ENCODE peak calls at places on chromosome 18, in seven cellular contexts. V, T, E, O, K, J and C are unnamed samples.

GRCh38 chr18:22974707-22975106 is 41.6 kb downstream of the RBBP8 start:
- DNase-seq in V (no peak), T (no peak), E (no peak), O (no peak), K (no peak), J (no peak), C (no peak)

GRCh38 chr18:32548688-32549087 is 78.0 kb upstream of the GAREM1 start:
- DNase-seq in V (no peak), T (no peak), E (peak; percentile 89), O (no peak), K (no peak), J (no peak), C (no peak)

GRCh38 chr18:36622610-36623009 is 206.2 kb downstream of the TPGS2 start:
- DNase-seq in V (no peak), T (no peak), E (no peak), O (no peak), K (no peak), J (no peak), C (no peak)

GRCh38 chr18:71249791-71250190 is 960.9 kb downstream of the SOCS6 start:
- DNase-seq in V (no peak), T (no peak), E (no peak), O (no peak), K (no peak), J (no peak), C (no peak)

GRCh38 chr18:48975817-48976649 is 25.3 kb upstream of the SMAD7 start:
- DNase-seq in V (no peak), T (peak; percentile 29), E (peak; percentile 90), O (peak; percentile 53), K (peak; percentile 80), J (peak; percentile 62), C (peak; percentile 8)

GRCh38 chr18:48719988-48720654 is 181.3 kb downstream of the CTIF start:
- DNase-seq in V (no peak), T (no peak), E (peak; percentile 54), O (no peak), K (no peak), J (no peak), C (no peak)

GRCh38 chr18:54881229-54881753 is 53.0 kb downstream of the RAB27B start:
- DNase-seq in V (no peak), T (no peak), E (no peak), O (no peak), K (no peak), J (no peak), C (no peak)

GRCh38 chr18:76363451-76364120 is 131.5 kb downstream of the ZNF516 start:
- DNase-seq in V (peak; percentile 43), T (no peak), E (no peak), O (peak; percentile 76), K (peak; percentile 13), J (no peak), C (no peak)

GRCh38 chr18:63317556-63317946 is 2.0 kb downstream of the BCL2 start:
- DNase-seq in V (no peak), T (no peak), E (no peak), O (no peak), K (no peak), J (no peak), C (no peak)

GRCh38 chr18:24138884-24139616 is at the start of gene CABYR:
- DNase-seq in V (peak; percentile 83), T (peak; percentile 40), E (peak; percentile 98), O (peak; percentile 77), K (peak; percentile 64), J (peak; percentile 91), C (peak; percentile 1)

GRCh38 chr18:23540867-23541266 is 37.6 kb downstream of the RMC1 start:
- DNase-seq in V (no peak), T (no peak), E (no peak), O (no peak), K (no peak), J (no peak), C (no peak)

GRCh38 chr18:33440011-33440383 is 524 bp downstream of the CCDC178 start:
- DNase-seq in V (no peak), T (no peak), E (peak; percentile 66), O (peak; percentile 76), K (no peak), J (peak; percentile 48), C (no peak)

GRCh38 chr18:57223160-57223870 is 76.4 kb downstream of the BOD1L2 start:
- DNase-seq in V (no peak), T (no peak), E (no peak), O (no peak), K (no peak), J (peak; percentile 54), C (no peak)

GRCh38 chr18:11872479-11873136 is 21.4 kb downstream of the CHMP1B start:
- DNase-seq in V (no peak), T (no peak), E (peak; percentile 76), O (no peak), K (peak; percentile 40), J (peak; percentile 67), C (no peak)

GRCh38 chr18:67516432-67517223 is at the start of gene DSEL:
- DNase-seq in V (peak; percentile 98), T (peak; percentile 99), E (peak; percentile 99), O (peak; percentile 100), K (peak; percentile 53), J (peak; percentile 89), C (peak; percentile 67)

GRCh38 chr18:13614318-13614643 is 112.1 kb downstream of the FAM210A start:
- DNase-seq in V (no peak), T (no peak), E (no peak), O (no peak), K (no peak), J (no peak), C (no peak)

GRCh38 chr18:50178601-50179000 is 16.3 kb downstream of the MYO5B start:
- DNase-seq in V (no peak), T (no peak), E (no peak), O (no peak), K (no peak), J (no peak), C (no peak)

GRCh38 chr18:66560092-66560491 is 43.8 kb downstream of the CDH19 start:
- DNase-seq in V (no peak), T (no peak), E (peak; percentile 68), O (no peak), K (no peak), J (peak; percentile 51), C (no peak)

GRCh38 chr18:8610442-8610801 is 1.2 kb downstream of the RAB12 start:
- DNase-seq in V (no peak), T (no peak), E (peak; percentile 36), O (no peak), K (no peak), J (no peak), C (no peak)

GRCh38 chr18:49560277-49561126 is 1.4 kb upstream of the LIPG start:
- DNase-seq in V (no peak), T (no peak), E (peak; percentile 90), O (peak; percentile 42), K (no peak), J (no peak), C (no peak)

GRCh38 chr18:38313851-38314250 is 748.3 kb upstream of the CELF4 start:
- DNase-seq in V (no peak), T (no peak), E (no peak), O (no peak), K (no peak), J (no peak), C (no peak)

GRCh38 chr18:69599377-69599776 is 198.7 kb downstream of the DOK6 start:
- DNase-seq in V (no peak), T (no peak), E (peak; percentile 100), O (no peak), K (no peak), J (no peak), C (no peak)

GRCh38 chr18:79755496-79756142 is 42.1 kb upstream of the KCNG2 start:
- DNase-seq in V (peak; percentile 71), T (no peak), E (no peak), O (no peak), K (no peak), J (no peak), C (no peak)

GRCh38 chr18:36942264-36942663 is 113.3 kb downstream of the KIAA1328 start:
- DNase-seq in V (no peak), T (no peak), E (peak; percentile 57), O (no peak), K (peak; percentile 8), J (peak; percentile 35), C (no peak)

GRCh38 chr18:24528857-24529256 is 68.4 kb downstream of the HRH4 start:
- DNase-seq in V (no peak), T (no peak), E (no peak), O (no peak), K (no peak), J (no peak), C (no peak)

GRCh38 chr18:3727260-3727659 is 277.3 kb downstream of the TGIF1 start:
- DNase-seq in V (no peak), T (no peak), E (no peak), O (no peak), K (no peak), J (no peak), C (no peak)

GRCh38 chr18:46718501-46719341 is 38.1 kb downstream of the ST8SIA5 start:
- DNase-seq in V (no peak), T (no peak), E (no peak), O (no peak), K (peak; percentile 12), J (peak; percentile 8), C (no peak)

GRCh38 chr18:76354348-76354747 is 140.7 kb downstream of the ZNF516 start:
- DNase-seq in V (no peak), T (no peak), E (no peak), O (peak; percentile 60), K (no peak), J (no peak), C (no peak)

GRCh38 chr18:58288922-58289797 is 245.1 kb downstream of the NEDD4L start:
- DNase-seq in V (no peak), T (no peak), E (no peak), O (no peak), K (peak; percentile 21), J (no peak), C (no peak)

GRCh38 chr18:46053368-46054095 is 18.5 kb downstream of the PSTPIP2 start:
- DNase-seq in V (no peak), T (no peak), E (no peak), O (no peak), K (no peak), J (no peak), C (no peak)

GRCh38 chr18:59985289-59985688 is 85.5 kb downstream of the PMAIP1 start:
- DNase-seq in V (no peak), T (no peak), E (no peak), O (no peak), K (no peak), J (no peak), C (no peak)

GRCh38 chr18:56576826-56577573 is 61.4 kb downstream of the TXNL1 start:
- DNase-seq in V (peak; percentile 78), T (no peak), E (no peak), O (no peak), K (no peak), J (no peak), C (no peak)

GRCh38 chr18:75854174-75854573 is 426.7 kb upstream of the SMIM21 start:
- DNase-seq in V (no peak), T (no peak), E (no peak), O (no peak), K (no peak), J (peak; percentile 33), C (no peak)

GRCh38 chr18:8765692-8766463 is 60.5 kb downstream of the MTCL1 start:
- DNase-seq in V (no peak), T (no peak), E (no peak), O (no peak), K (no peak), J (no peak), C (peak; percentile 2)

GRCh38 chr18:22466608-22467390 is 49.1 kb upstream of the CTAGE1 start:
- DNase-seq in V (no peak), T (no peak), E (no peak), O (no peak), K (no peak), J (peak; percentile 93), C (no peak)

GRCh38 chr18:72325307-72325706 is 218.8 kb downstream of the CBLN2 start:
- DNase-seq in V (no peak), T (no peak), E (no peak), O (no peak), K (no peak), J (no peak), C (no peak)

GRCh38 chr18:14978962-14979535 is 231.1 kb downstream of the ANKRD30B start:
- DNase-seq in V (no peak), T (no peak), E (peak; percentile 12), O (no peak), K (peak; percentile 61), J (peak; percentile 2), C (no peak)